ENCODE peak calls at places on chromosomes 11 and 22, in ten cellular contexts. N is Right ventricle myocardium superior; S is fibroblast of villous mesenchyme; Z is stimulated activated CD4-positive, alpha-beta T cell treated with anti-CD3 and anti-CD28 coated beads, Interleukin-2, amount 100 ng/mL, for 24 hours; W is NCI-H226; P is EH; K is AG10803; T is HEK293T; J is endothelial cell; I is kidney epithelial cell. R is an unnamed sample.

GRCh38 chr11:17067417-17067816 is 10.1 kb downstream of the RPS13 start:
- DNase-seq in I (no peak), Z (no peak), P (no peak), J (no peak), N (no peak), S (no peak), K (no peak), T (no peak), W (no peak), R (no peak)

GRCh38 chr11:33211588-33211987 is 45.6 kb upstream of the HIPK3 start:
- DNase-seq in S (no peak), T (no peak), P (no peak), W (no peak), N (no peak), Z (no peak), K (no peak), I (no peak), J (no peak), R (peak)

GRCh38 chr11:976431-977160 is 50.9 kb downstream of the AP2A2 start:
- DNase-seq in I (no peak), N (no peak), P (no peak), J (no peak), K (peak), T (no peak), S (no peak), W (no peak), Z (no peak), R (peak)

GRCh38 chr22:41092847-41093371 is 517 bp downstream of the EP300 start:
- DNase-seq in W (no peak), Z (peak), I (no peak), K (peak), P (peak), J (no peak), T (no peak), S (peak), N (peak), R (peak)

GRCh38 chr11:102864724-102865123 is 10.1 kb downstream of the MMP12 start:
- DNase-seq in S (peak), I (no peak), K (no peak), W (no peak), P (peak), Z (no peak), T (no peak), J (no peak), N (no peak), R (peak)

GRCh38 chr11:124415356-124415923 is 9.2 kb downstream of the OR8B4 start:
- DNase-seq in K (peak), Z (no peak), T (no peak), P (peak), W (no peak), N (no peak), J (no peak), S (peak), I (no peak), R (peak)

GRCh38 chr22:22463855-22464540 is 44.5 kb downstream of the ZNF280B start:
- DNase-seq in W (peak), N (no peak), J (peak), T (peak), I (no peak), P (peak), K (peak), Z (peak), S (peak), R (peak)

GRCh38 chr11:114447892-114448291 is 8.6 kb downstream of the REXO2 start:
- DNase-seq in N (no peak), I (no peak), T (no peak), J (no peak), K (peak), W (no peak), S (peak), Z (no peak), P (peak), R (peak)

GRCh38 chr11:132131962-132132361 is 761.5 kb downstream of the NTM start:
- DNase-seq in T (no peak), S (no peak), J (no peak), K (no peak), W (no peak), N (no peak), P (no peak), Z (no peak), I (no peak), R (no peak)

GRCh38 chr11:9002920-9003572 is 755 bp downstream of the NRIP3 start:
- DNase-seq in T (no peak), J (no peak), K (no peak), Z (peak), P (peak), I (no peak), S (no peak), W (no peak), N (no peak), R (no peak)

GRCh38 chr11:95222817-95223216 is 8.2 kb downstream of the SESN3 start:
- DNase-seq in I (no peak), K (no peak), P (no peak), W (no peak), J (no peak), S (no peak), T (no peak), Z (no peak), N (no peak), R (no peak)

GRCh38 chr11:134508219-134508990 is 96.4 kb upstream of the B3GAT1 start:
- DNase-seq in N (no peak), I (no peak), P (no peak), S (no peak), T (no peak), Z (no peak), J (no peak), K (no peak), W (no peak), R (no peak)

GRCh38 chr11:44791546-44791945 is 64.8 kb downstream of the TSPAN18 start:
- DNase-seq in K (no peak), T (no peak), J (no peak), W (no peak), I (no peak), P (no peak), Z (no peak), S (no peak), N (no peak), R (no peak)

GRCh38 chr22:24925586-24926427 is 20.7 kb downstream of the LHFPL7 start:
- DNase-seq in I (no peak), P (no peak), N (no peak), S (no peak), T (no peak), W (no peak), J (no peak), K (no peak), Z (no peak), R (no peak)

GRCh38 chr11:107776062-107776461 is 64.2 kb upstream of the SLN start:
- DNase-seq in N (no peak), J (no peak), K (no peak), I (no peak), P (no peak), S (no peak), T (no peak), W (no peak), Z (no peak), R (no peak)

R was measured in fibroblast of the aortic adventitia.